ENCODE peak calls at places on chromosomes 11 and 22, in eight cellular contexts. P is neural crest cell, H is coronary artery, R is BE2C, E is lower lobe of right lung, Z is tibial nerve, B is Peyer's patch, J is esophagus muscularis mucosa. X is an unnamed sample.

GRCh38 chr22:31952459-31952858 is 8.1 kb downstream of the YWHAH start:
- DNase-seq in Z (no peak), H (no peak), B (no peak), E (no peak), J (no peak), P (no peak), R (no peak), X (no peak)

GRCh38 chr11:114738954-114739353 is 60.6 kb downstream of the NXPE2 start:
- DNase-seq in E (no peak), B (peak), H (no peak), Z (no peak), P (peak), R (peak), J (no peak), X (peak)

GRCh38 chr11:325796-326591 is 5.3 kb upstream of the IFITM3 start:
- DNase-seq in B (peak), P (no peak), E (no peak), Z (peak), H (peak), R (no peak), J (no peak), X (no peak)

GRCh38 chr11:7252683-7253213 is 1.0 kb downstream of the SYT9 start:
- DNase-seq in B (no peak), P (no peak), Z (no peak), H (no peak), R (peak), J (no peak), E (peak), X (peak)

GRCh38 chr22:24066872-24067271 is 55.8 kb downstream of the CABIN1 start:
- DNase-seq in E (no peak), H (peak), J (no peak), R (peak), B (peak), Z (no peak), P (no peak), X (no peak)

GRCh38 chr11:97964332-97965004 is 1056.3 kb upstream of the CNTN5 start:
- DNase-seq in E (no peak), Z (no peak), R (no peak), J (no peak), H (no peak), B (no peak), P (no peak), X (no peak)

GRCh38 chr22:30305519-30305905 is 16.2 kb upstream of the CASTOR1 start:
- DNase-seq in J (no peak), E (no peak), R (no peak), Z (peak), H (no peak), B (peak), P (no peak), X (no peak)

GRCh38 chr11:122984186-122985011 is 2.8 kb upstream of the BSX start:
- DNase-seq in E (no peak), P (no peak), Z (no peak), H (no peak), J (no peak), R (no peak), B (no peak), X (peak)

GRCh38 chr11:126697937-126698336 is 302.6 kb downstream of the KIRREL3 start:
- DNase-seq in J (no peak), H (no peak), P (no peak), Z (no peak), E (no peak), B (no peak), R (no peak), X (no peak)

GRCh38 chr22:30416403-30416802 is 9.2 kb upstream of the MTFP1 start:
- DNase-seq in H (no peak), J (no peak), B (peak), R (no peak), Z (no peak), E (no peak), P (no peak), X (no peak)

GRCh38 chr11:76269661-76270322 is 63.5 kb upstream of the WNT11 start:
- DNase-seq in Z (no peak), B (no peak), H (no peak), J (no peak), E (no peak), P (no peak), R (no peak), X (no peak)

GRCh38 chr11:89489930-89490329 is 1.2 kb downstream of the NOX4 start:
- DNase-seq in Z (no peak), R (no peak), J (no peak), E (no peak), H (no peak), P (no peak), B (no peak), X (no peak)

GRCh38 chr11:36726420-36726819 is 128.4 kb upstream of the RAG2 start:
- DNase-seq in P (no peak), E (no peak), J (peak), B (no peak), H (no peak), Z (no peak), R (no peak), X (no peak)

GRCh38 chr11:39651857-39652461 is 1807.5 kb downstream of the LRRC4C start:
- DNase-seq in E (no peak), J (no peak), P (no peak), B (no peak), R (no peak), Z (no peak), H (no peak), X (no peak)

GRCh38 chr11:74966651-74967050 is 17.6 kb downstream of the SPCS2 start:
- DNase-seq in J (no peak), R (no peak), H (no peak), Z (no peak), P (no peak), B (no peak), E (no peak), X (no peak)

GRCh38 chr11:788953-789940 is 643 bp downstream of the CEND1 start:
- DNase-seq in Z (no peak), E (no peak), H (no peak), R (no peak), B (no peak), P (no peak), J (no peak), X (no peak)

GRCh38 chr22:49555526-49555925 is 272.1 kb downstream of the BRD1 start:
- DNase-seq in P (no peak), Z (peak), R (no peak), H (peak), B (peak), E (no peak), J (no peak), X (no peak)

GRCh38 chr22:25509391-25509791 is 55.1 kb upstream of the GRK3 start:
- DNase-seq in E (no peak), H (no peak), P (no peak), J (no peak), B (peak), R (no peak), Z (no peak), X (no peak)

GRCh38 chr11:48043111-48043997 is 63.0 kb downstream of the PTPRJ start:
- DNase-seq in P (no peak), H (no peak), B (peak), J (no peak), Z (no peak), R (no peak), E (no peak), X (no peak)

GRCh38 chr11:91921974-91922373 is 302.6 kb upstream of the FAT3 start:
- DNase-seq in J (no peak), R (no peak), E (no peak), P (no peak), Z (no peak), H (no peak), B (no peak), X (no peak)

DNA sequence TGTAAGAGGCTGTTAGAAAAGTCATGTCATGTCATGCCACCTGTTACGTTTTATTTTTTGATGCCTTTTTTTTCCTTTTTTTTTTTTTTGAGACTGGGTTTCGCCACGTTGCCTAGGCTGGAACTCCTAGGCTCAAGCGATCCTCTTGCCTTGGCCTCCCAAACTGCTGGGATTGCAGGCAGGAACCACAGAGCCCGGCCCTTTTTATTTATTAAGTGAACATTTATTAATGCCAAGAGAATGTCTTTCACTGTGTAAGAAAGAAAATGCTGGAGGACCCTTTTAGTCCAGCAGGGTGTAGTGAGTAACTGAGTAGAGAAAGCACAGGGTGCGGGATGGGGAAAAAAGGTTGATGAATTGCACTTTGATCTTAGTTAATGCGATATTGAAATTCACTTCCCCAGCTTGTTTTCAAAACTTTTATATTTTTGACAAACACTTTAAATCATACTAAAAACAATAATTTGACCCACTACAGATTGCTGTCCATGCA is 2.3 kb upstream of the XBP1 start:
- DNase-seq in J (no peak), E (no peak), B (no peak), R (no peak), P (no peak), Z (no peak), H (no peak), X (no peak)
- TF ChIP-seq CTCF in J (no peak), E (no peak), B (no peak), R (peak), P (peak), Z (no peak), H (no peak), X (no peak)

GRCh38 chr11:101363706-101364275 is 220.0 kb downstream of the TRPC6 start:
- DNase-seq in H (no peak), Z (no peak), E (no peak), R (no peak), P (no peak), J (no peak), B (no peak), X (no peak)
- TF ChIP-seq CTCF in H (no peak), Z (no peak), E (no peak), R (no peak), P (no peak), J (no peak), B (no peak), X (no peak)

GRCh38 chr11:109426442-109426841 is 4.5 kb downstream of the C11orf87 start:
- DNase-seq in J (no peak), P (no peak), R (no peak), Z (no peak), B (no peak), H (no peak), E (no peak), X (no peak)
- TF ChIP-seq CTCF in J (no peak), P (peak), R (peak), Z (no peak), B (no peak), H (no peak), E (no peak), X (peak)

GRCh38 chr22:48507171-48507570 is 1320.5 kb downstream of the BRD1 start:
- DNase-seq in P (no peak), H (no peak), Z (no peak), E (no peak), B (no peak), J (no peak), R (no peak), X (no peak)

GRCh38 chr22:48505891-48506290 is 1321.8 kb downstream of the BRD1 start:
- DNase-seq in H (no peak), P (no peak), E (no peak), B (no peak), J (no peak), R (no peak), Z (no peak), X (peak)

GRCh38 chr22:48506506-48507145 is 1321.0 kb downstream of the BRD1 start:
- DNase-seq in E (no peak), J (no peak), H (no peak), Z (no peak), R (no peak), B (no peak), P (no peak), X (no peak)

GRCh38 chr22:48510599-48510998 is 1317.1 kb downstream of the BRD1 start:
- DNase-seq in B (no peak), E (no peak), R (no peak), J (no peak), Z (no peak), P (no peak), H (no peak), X (no peak)

GRCh38 chr22:48507595-48508350 is 1319.9 kb downstream of the BRD1 start:
- DNase-seq in E (no peak), Z (no peak), H (no peak), J (no peak), B (no peak), P (no peak), R (no peak), X (no peak)
- TF ChIP-seq CTCF in E (no peak), Z (no peak), H (no peak), J (no peak), B (no peak), P (no peak), R (no peak), X (no peak)

DNA sequence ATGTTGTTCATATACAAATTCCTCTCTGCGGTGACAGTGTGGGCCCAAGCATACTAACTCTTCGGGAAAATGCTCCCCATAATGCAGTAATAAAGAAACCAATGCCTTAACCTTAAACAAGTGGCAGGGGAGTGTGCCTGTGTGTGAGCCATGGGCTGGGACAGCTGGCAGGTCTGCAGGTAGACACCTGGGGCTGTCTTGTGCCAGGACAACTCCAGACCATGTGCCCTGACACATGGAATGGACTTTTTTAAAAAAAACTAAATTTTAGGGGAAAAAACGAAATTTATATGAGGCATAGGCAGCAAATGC is 70.9 kb downstream of the ETS1 start:
- DNase-seq in J (peak), P (no peak), R (no peak), H (no peak), E (no peak), B (no peak), Z (no peak), X (no peak)
- TF ChIP-seq CTCF in J (no peak), P (no peak), R (no peak), H (no peak), E (no peak), B (no peak), Z (no peak), X (no peak)

GRCh38 chr22:37820350-37820749 is 2.8 kb upstream of the GALR3 start:
- DNase-seq in B (no peak), H (no peak), P (no peak), E (no peak), Z (no peak), R (no peak), J (no peak), X (no peak)

GRCh38 chr22:37819100-37819433 is 4.1 kb upstream of the GALR3 start:
- DNase-seq in Z (no peak), J (no peak), R (no peak), H (no peak), B (no peak), E (no peak), P (no peak), X (no peak)

GRCh38 chr22:37816543-37817180 is 6.5 kb upstream of the GALR3 start:
- DNase-seq in E (no peak), B (no peak), R (no peak), Z (no peak), H (no peak), P (no peak), J (no peak), X (no peak)

GRCh38 chr22:37817705-37818311 is 5.4 kb upstream of the GALR3 start:
- DNase-seq in E (peak), R (peak), Z (peak), P (peak), B (peak), J (peak), H (peak), X (peak)

DNA sequence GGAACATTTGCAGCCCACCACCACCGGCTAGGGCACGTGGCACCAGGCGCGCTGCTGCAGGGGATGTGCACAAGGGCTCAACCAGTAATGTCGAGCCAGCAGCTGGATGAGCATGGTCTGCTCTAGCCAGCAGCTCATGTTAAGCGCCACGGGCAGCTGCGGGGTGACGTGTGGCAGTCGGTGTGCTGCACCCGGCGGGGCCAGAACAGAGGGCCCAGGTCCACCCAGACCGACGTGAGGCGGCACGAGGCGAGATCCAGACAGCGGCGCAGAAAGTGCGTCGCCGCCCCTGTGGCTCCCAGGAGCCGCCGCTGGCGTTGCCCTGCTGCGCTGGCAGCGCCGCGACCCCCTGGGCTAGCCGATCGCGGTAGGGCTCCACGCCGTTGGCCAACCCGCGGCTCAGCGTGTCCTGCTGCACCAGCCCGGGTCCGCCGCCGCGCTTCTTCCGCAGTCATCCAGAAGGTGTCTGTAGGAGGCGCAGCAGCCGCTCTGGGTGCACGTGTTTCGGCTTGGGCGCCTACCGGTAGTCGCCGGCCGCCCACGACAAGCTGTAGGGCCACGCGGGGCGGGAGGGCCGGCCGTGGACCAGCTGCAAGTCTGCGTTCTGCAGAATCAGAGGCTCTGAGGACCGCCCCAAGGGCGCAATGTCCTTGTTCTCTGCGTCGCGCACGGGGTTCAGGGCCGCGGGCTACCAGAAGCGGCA is 4.6 kb upstream of the GALR3 start:
- DNase-seq in J (no peak), P (no peak), B (peak), Z (no peak), R (peak), H (no peak), E (peak), X (peak)
- TF ChIP-seq CTCF in J (peak), P (peak), B (peak), Z (peak), R (no peak), H (no peak), E (peak), X (peak)

GRCh38 chr11:65588199-65589054 is 7.2 kb downstream of the KCNK7 start:
- DNase-seq in Z (no peak), H (no peak), J (no peak), B (peak), P (no peak), E (peak), R (peak), X (peak)
- TF ChIP-seq CTCF in Z (peak), H (no peak), J (peak), B (peak), P (peak), E (peak), R (peak), X (peak)

GRCh38 chr11:19326499-19326898 is 85.8 kb upstream of the E2F8 start:
- DNase-seq in P (no peak), B (no peak), H (no peak), R (no peak), E (no peak), Z (no peak), J (no peak), X (no peak)
- TF ChIP-seq CTCF in P (peak), B (no peak), H (no peak), R (no peak), E (no peak), Z (peak), J (peak), X (peak)

DNA sequence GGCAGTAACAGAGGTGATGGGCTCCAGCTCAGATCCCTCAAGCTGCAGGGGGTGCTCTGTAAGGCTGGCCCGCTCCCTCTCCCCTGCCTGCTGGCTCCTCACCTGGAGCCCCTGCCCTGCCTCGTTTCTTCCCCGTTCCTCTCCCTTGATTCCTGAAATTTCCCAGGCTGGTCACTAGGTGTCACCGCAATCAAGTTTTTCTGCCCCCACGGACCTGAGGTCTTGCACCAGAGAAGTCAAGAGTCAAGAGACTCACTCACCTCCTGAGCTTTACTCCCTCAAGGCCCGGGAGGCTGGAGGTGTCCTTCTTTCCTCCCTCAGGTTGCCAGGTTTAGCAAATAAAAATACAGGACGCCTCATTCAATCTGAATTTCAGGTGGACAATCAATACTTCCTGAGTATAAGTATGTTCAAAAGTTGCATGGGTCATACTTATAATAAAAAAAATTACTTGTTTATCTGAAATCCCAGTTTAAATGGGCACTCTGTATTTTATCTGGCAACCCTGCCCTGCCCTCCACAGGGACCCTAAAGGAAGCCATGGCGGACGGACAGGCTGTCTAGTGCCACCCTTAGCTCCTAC is 69.2 kb downstream of the SCUBE1 start:
- DNase-seq in B (peak), P (peak), Z (no peak), E (no peak), J (no peak), H (no peak), R (peak), X (peak)
- TF ChIP-seq CTCF in B (no peak), P (peak), Z (peak), E (peak), J (peak), H (peak), R (peak), X (peak)

GRCh38 chr11:26134481-26135355 is 197.2 kb upstream of the ANO3 start:
- DNase-seq in R (peak), E (no peak), B (no peak), H (no peak), Z (no peak), P (peak), J (no peak), X (no peak)
- TF ChIP-seq CTCF in R (peak), E (no peak), B (no peak), H (no peak), Z (no peak), P (peak), J (peak), X (no peak)